ENCODE peak calls at places on chromosomes 12 and 14, in four cellular contexts. One of them, this sample, is unnamed.

GRCh38 chr14:65476290-65476941 is 63.9 kb downstream of the FUT8 start:
- DNase-seq in MM.1S: no peak
- DNase-seq in H9: no peak
- DNase-seq in neuronal stem cell: no peak
- DNase-seq in this sample: no peak

GRCh38 chr12:104357431-104357952 is 54.0 kb downstream of the EID3 start:
- DNase-seq in MM.1S: no peak
- DNase-seq in H9: peak; percentile 32
- DNase-seq in neuronal stem cell: no peak
- DNase-seq in this sample: no peak

GRCh38 chr14:64656986-64657385 is 47.2 kb upstream of the PLEKHG3 start:
- DNase-seq in H9: no peak
- DNase-seq in MM.1S: no peak
- DNase-seq in neuronal stem cell: no peak
- DNase-seq in this sample: no peak

GRCh38 chr14:37991027-37991426 is 216.7 kb upstream of the SSTR1 start:
- DNase-seq in MM.1S: no peak
- DNase-seq in H9: no peak
- DNase-seq in neuronal stem cell: no peak
- DNase-seq in this sample: no peak

GRCh38 chr14:69303086-69303485 is 43.1 kb downstream of the GALNT16 start:
- DNase-seq in MM.1S: no peak
- DNase-seq in H9: peak; percentile 16
- DNase-seq in neuronal stem cell: no peak
- DNase-seq in this sample: no peak

GRCh38 chr14:25537846-25538455 is 488.0 kb upstream of the STXBP6 start:
- DNase-seq in MM.1S: peak; percentile 40
- DNase-seq in neuronal stem cell: peak; percentile 27
- DNase-seq in H9: peak; percentile 70
- DNase-seq in this sample: peak; percentile 16

GRCh38 chr12:125797421-125798175 is 732.4 kb downstream of the AACS start:
- DNase-seq in neuronal stem cell: no peak
- DNase-seq in MM.1S: no peak
- DNase-seq in H9: no peak
- DNase-seq in this sample: no peak

GRCh38 chr12:47281667-47282171 is 202.0 kb upstream of the AMIGO2 start:
- DNase-seq in MM.1S: no peak
- DNase-seq in H9: no peak
- DNase-seq in neuronal stem cell: no peak
- DNase-seq in this sample: no peak

GRCh38 chr14:73049428-73049827 is 8.9 kb upstream of the RBM25 start:
- DNase-seq in H9: no peak
- DNase-seq in MM.1S: no peak
- DNase-seq in neuronal stem cell: no peak
- DNase-seq in this sample: no peak

GRCh38 chr12:5441497-5442236 is 9.8 kb downstream of the NTF3 start:
- DNase-seq in H9: no peak
- DNase-seq in neuronal stem cell: peak; percentile 49
- DNase-seq in MM.1S: no peak
- DNase-seq in this sample: no peak

GRCh38 chr12:64088431-64089349 is 133.4 kb downstream of the KICS2 start:
- DNase-seq in MM.1S: peak; percentile 48
- DNase-seq in H9: peak; percentile 71
- DNase-seq in neuronal stem cell: peak; percentile 23
- DNase-seq in this sample: peak; percentile 86

GRCh38 chr12:117060236-117060926 is 38.8 kb downstream of the TESC start:
- DNase-seq in H9: peak; percentile 57
- DNase-seq in neuronal stem cell: no peak
- DNase-seq in MM.1S: no peak
- DNase-seq in this sample: no peak

GRCh38 chr12:89451876-89452275 is 72.7 kb downstream of the GALNT4 start:
- DNase-seq in H9: peak; percentile 84
- DNase-seq in MM.1S: no peak
- DNase-seq in neuronal stem cell: no peak
- DNase-seq in this sample: peak; percentile 68
- H3K9ac ChIP-seq in H9: no peak overlapping the region
- H3K9ac ChIP-seq in MM.1S: no peak overlapping the region
- H3K9ac ChIP-seq in neuronal stem cell: no peak overlapping the region
- H3K9ac ChIP-seq in this sample: no peak overlapping the region

DNA sequence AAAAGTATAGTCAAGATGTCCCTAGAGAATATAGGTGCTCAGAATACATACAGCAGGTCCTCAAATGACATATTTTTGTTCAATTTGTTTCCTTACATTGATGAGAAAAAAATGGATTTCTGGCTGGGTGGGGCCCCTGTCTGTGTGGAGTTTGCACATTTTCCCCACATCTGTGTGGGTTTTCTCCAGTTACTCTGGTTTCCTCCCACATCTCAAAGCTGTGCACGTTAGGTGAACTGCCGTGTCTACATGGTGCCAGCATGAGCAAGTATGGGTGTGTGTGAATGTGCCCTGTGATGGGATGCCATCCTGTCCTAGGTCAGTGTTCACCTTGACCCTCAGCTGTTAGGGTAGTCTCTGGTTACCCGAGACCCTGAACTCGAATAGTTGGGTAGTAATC is 289.1 kb downstream of the GRIN2B start:
- DNase-seq in neuronal stem cell: no peak
- DNase-seq in H9: no peak
- DNase-seq in MM.1S: no peak
- DNase-seq in this sample: no peak
- H3K27ac ChIP-seq in neuronal stem cell: no peak overlapping the region
- H3K27ac ChIP-seq in H9: no peak overlapping the region
- H3K27ac ChIP-seq in MM.1S: no peak overlapping the region
- H3K27ac ChIP-seq in this sample: no peak overlapping the region

GRCh38 chr12:108635201-108635996 is 1.7 kb upstream of the SELPLG start:
- DNase-seq in H9: peak; percentile 43
- DNase-seq in MM.1S: peak; percentile 98
- DNase-seq in neuronal stem cell: no peak
- DNase-seq in this sample: no peak

GRCh38 chr12:108637222-108637621 is 3.5 kb upstream of the SELPLG start:
- DNase-seq in MM.1S: peak; percentile 43
- DNase-seq in neuronal stem cell: no peak
- DNase-seq in H9: peak; percentile 39
- DNase-seq in this sample: no peak

GRCh38 chr12:108634225-108634795 is 616 bp upstream of the SELPLG start:
- DNase-seq in neuronal stem cell: no peak
- DNase-seq in H9: peak; percentile 54
- DNase-seq in MM.1S: peak; percentile 94
- DNase-seq in this sample: no peak

GRCh38 chr12:108637631-108638030 is 3.9 kb upstream of the SELPLG start:
- DNase-seq in neuronal stem cell: no peak
- DNase-seq in H9: peak; percentile 19
- DNase-seq in MM.1S: no peak
- DNase-seq in this sample: no peak

DNA sequence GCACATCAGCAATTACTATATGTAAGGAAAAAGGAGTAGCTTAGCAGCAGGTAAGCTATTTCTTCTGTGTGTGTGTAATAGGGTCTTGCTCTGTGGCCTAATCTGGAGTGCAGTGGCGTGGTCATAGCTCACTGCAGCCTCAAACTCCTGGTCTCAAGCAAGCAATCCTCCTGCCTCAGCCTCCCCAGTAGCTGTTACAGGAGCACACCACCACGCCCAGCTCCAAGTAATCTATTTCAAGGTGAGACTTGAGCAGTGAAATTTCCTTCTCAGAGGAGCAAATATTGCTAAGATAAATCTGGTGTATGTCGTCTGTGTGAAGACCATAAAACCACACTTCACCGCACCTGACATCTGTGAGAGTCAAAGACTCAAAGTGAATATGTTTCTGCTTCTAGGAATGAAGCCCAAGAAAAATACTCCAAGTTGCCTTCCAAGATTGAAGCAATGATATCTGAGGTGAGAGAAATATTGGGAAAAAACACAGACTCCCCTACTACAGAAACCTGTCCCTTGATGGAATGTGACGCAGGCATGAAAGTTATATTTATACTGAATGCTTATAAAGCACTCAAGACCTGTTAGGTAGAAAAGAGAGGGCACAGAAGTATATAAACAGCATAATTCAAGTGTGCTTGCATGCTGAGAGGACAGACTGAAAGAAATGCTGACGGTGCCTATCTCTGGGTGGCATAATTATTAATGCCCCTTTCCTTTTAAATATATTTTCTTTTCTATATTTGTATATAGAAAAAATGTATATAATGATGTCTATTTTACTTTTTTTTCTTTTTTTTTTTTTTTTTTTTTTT is 2.5 kb upstream of the SELPLG start:
- DNase-seq in neuronal stem cell: no peak
- DNase-seq in MM.1S: peak; percentile 69
- DNase-seq in H9: no peak
- DNase-seq in this sample: no peak
- H3K9ac ChIP-seq in neuronal stem cell: no peak overlapping the region
- H3K9ac ChIP-seq in MM.1S: peak overlapping the region; percentile 99
- H3K9ac ChIP-seq in H9: no peak overlapping the region
- H3K9ac ChIP-seq in this sample: peak overlapping the region; percentile 22

DNA sequence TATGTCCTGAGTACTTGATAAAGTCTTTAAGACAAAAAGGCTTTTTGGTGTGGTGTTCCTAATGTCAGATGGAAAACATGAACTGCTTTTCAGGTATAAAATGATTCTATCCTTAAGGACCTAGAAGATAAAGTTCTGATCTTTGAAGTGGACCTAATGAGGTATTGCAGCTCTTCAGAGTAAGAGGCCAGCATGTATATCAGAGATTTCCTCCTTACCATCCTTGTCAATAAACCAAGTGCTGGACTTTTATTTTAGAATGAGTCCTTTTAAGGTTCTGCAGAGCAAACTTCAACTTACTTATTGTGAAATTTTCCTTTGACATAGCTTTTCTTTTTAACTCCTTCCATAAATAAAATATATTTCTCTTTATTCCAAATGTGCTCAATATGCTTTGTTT is 50.1 kb downstream of the UNC79 start:
- DNase-seq in neuronal stem cell: no peak
- DNase-seq in MM.1S: no peak
- DNase-seq in H9: no peak
- DNase-seq in this sample: no peak
- H3K27ac ChIP-seq in neuronal stem cell: no peak overlapping the region
- H3K27ac ChIP-seq in MM.1S: no peak overlapping the region
- H3K27ac ChIP-seq in H9: no peak overlapping the region
- H3K27ac ChIP-seq in this sample: peak overlapping the region; percentile 100

GRCh38 chr12:7061596-7061995 is 1.1 kb downstream of the C1S start:
- DNase-seq in H9: no peak
- DNase-seq in MM.1S: no peak
- DNase-seq in neuronal stem cell: no peak
- DNase-seq in this sample: no peak

GRCh38 chr12:7059780-7060179 is 738 bp upstream of the C1S start:
- DNase-seq in H9: no peak
- DNase-seq in neuronal stem cell: no peak
- DNase-seq in MM.1S: no peak
- DNase-seq in this sample: no peak

GRCh38 chr12:7061138-7061537 is 620 bp downstream of the C1S start:
- DNase-seq in neuronal stem cell: no peak
- DNase-seq in MM.1S: no peak
- DNase-seq in H9: no peak
- DNase-seq in this sample: no peak

GRCh38 chr12:7058850-7059249 is 1.7 kb upstream of the C1S start:
- DNase-seq in H9: no peak
- DNase-seq in neuronal stem cell: no peak
- DNase-seq in MM.1S: no peak
- DNase-seq in this sample: no peak

GRCh38 chr12:7060353-7060954 is at the start of gene C1S:
- DNase-seq in neuronal stem cell: no peak
- DNase-seq in MM.1S: no peak
- DNase-seq in H9: peak; percentile 81
- DNase-seq in this sample: no peak
- H3K9ac ChIP-seq in neuronal stem cell: no peak within 1 kb of the TSS
- H3K9ac ChIP-seq in MM.1S: no peak within 1 kb of the TSS
- H3K9ac ChIP-seq in H9: no peak within 1 kb of the TSS
- H3K9ac ChIP-seq in this sample: no peak within 1 kb of the TSS

DNA sequence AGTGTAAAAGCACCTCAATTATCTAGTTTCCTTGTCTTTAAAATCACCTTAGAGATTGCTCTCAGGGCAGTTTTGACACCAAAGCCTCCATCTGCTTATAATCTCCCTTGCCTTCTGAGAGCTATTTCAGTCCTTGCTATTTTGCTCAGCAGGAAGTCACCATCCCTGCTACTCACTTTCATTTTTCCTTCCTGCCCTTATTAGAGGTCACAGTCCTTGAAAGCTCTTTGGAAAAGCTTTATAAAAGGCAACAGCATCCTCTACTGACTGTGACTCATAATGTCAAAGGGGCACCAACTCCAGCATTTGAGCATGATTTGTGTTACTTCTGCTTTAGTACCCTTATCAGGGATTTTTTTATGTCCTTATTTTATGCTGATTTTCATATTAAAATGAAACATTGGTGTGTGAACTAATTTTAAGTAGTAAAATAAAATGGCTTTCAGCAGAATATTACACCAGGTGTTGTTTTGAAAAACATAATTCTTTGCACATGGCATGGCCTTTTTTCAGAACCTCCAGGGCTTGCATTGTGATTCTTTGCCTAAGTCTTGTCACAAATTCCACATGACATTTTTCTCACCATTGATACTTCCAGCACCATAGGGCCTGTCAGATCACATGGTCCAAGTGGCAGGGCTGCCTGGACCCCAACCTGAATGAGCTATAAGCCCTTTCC is 213.0 kb downstream of the ADAMTS20 start:
- DNase-seq in MM.1S: peak; percentile 76
- DNase-seq in H9: no peak
- DNase-seq in neuronal stem cell: peak; percentile 49
- DNase-seq in this sample: no peak
- H3K27ac ChIP-seq in MM.1S: no peak overlapping the region
- H3K27ac ChIP-seq in H9: no peak overlapping the region
- H3K27ac ChIP-seq in neuronal stem cell: no peak overlapping the region
- H3K27ac ChIP-seq in this sample: no peak overlapping the region